ENCODE peak calls at places on chromosome 9, in nine cellular contexts. H, V, O, R, Q, D, A, Z and I are unnamed samples.

GRCh38 chr9:91421022-91421765 is 2.4 kb downstream of the NFIL3 start:
- DNase-seq in A (peak), H (peak), D (peak), Q (no peak), O (peak), Z (no peak), V (peak), R (no peak), I (peak)

GRCh38 chr9:97553141-97553540 is 51.7 kb downstream of the TMOD1 start:
- DNase-seq in A (no peak), D (no peak), Z (no peak), V (no peak), R (no peak), Q (no peak), O (no peak), H (no peak), I (no peak)

GRCh38 chr9:99057665-99058625 is 47.0 kb upstream of the TGFBR1 start:
- DNase-seq in H (peak), R (peak), V (no peak), Q (peak), Z (no peak), A (peak), D (peak), O (peak), I (peak)

GRCh38 chr9:85858351-85858750 is 82.6 kb upstream of the NAA35 start:
- DNase-seq in R (no peak), Q (no peak), Z (no peak), H (no peak), A (no peak), D (no peak), O (no peak), V (no peak), I (no peak)

GRCh38 chr9:109179801-109180523 is 12.9 kb upstream of the FRRS1L start:
- DNase-seq in O (no peak), H (no peak), A (no peak), R (no peak), D (no peak), V (no peak), Q (no peak), Z (no peak), I (no peak)

GRCh38 chr9:117958726-117959125 is 254.5 kb downstream of the TLR4 start:
- DNase-seq in A (no peak), D (peak), Z (no peak), V (no peak), H (no peak), O (no peak), Q (no peak), R (no peak), I (no peak)

GRCh38 chr9:92292338-92293074 is 991 bp downstream of the IARS1 start:
- DNase-seq in D (no peak), Z (no peak), Q (peak), H (peak), V (no peak), R (no peak), A (no peak), O (no peak), I (no peak)

GRCh38 chr9:136210276-136210675 is 5.3 kb upstream of the LHX3 start:
- DNase-seq in H (no peak), D (no peak), V (no peak), A (no peak), Q (no peak), Z (no peak), R (no peak), O (no peak), I (no peak)

GRCh38 chr9:93196095-93197055 is 12.4 kb downstream of the WNK2 start:
- DNase-seq in V (no peak), Q (no peak), D (no peak), O (no peak), R (no peak), H (no peak), A (no peak), Z (no peak), I (no peak)

GRCh38 chr9:87714819-87715218 is 11.1 kb upstream of the CTSL start:
- DNase-seq in A (no peak), Q (peak), D (peak), Z (no peak), O (no peak), R (no peak), H (peak), V (no peak), I (peak)

GRCh38 chr9:19154135-19154612 is 26.9 kb upstream of the PLIN2 start:
- DNase-seq in O (no peak), Q (peak), R (no peak), A (peak), H (peak), V (no peak), D (peak), Z (no peak), I (peak)

GRCh38 chr9:108033976-108034964 is 544.7 kb upstream of the KLF4 start:
- DNase-seq in A (no peak), H (peak), D (peak), Q (no peak), R (no peak), O (no peak), Z (no peak), V (no peak), I (no peak)

GRCh38 chr9:94269264-94269663 is 10.2 kb downstream of the ZNF169 start:
- DNase-seq in V (no peak), O (no peak), H (no peak), D (no peak), A (no peak), R (no peak), Q (no peak), Z (no peak), I (no peak)

GRCh38 chr9:34403554-34404380 is 27.1 kb upstream of the MYORG start:
- DNase-seq in D (peak), H (peak), Q (peak), R (peak), O (peak), V (peak), Z (peak), A (peak), I (peak)

GRCh38 chr9:127612993-127613954 is 1.2 kb downstream of the STXBP1 start:
- DNase-seq in A (peak), D (peak), V (peak), O (peak), Q (peak), R (peak), Z (peak), H (peak), I (peak)

GRCh38 chr9:78292716-78293497 is 4.0 kb upstream of the PSAT1 start:
- DNase-seq in D (no peak), Z (no peak), V (no peak), O (no peak), R (no peak), H (no peak), Q (no peak), A (peak), I (no peak)

GRCh38 chr9:15401266-15401665 is 21.4 kb upstream of the SNAPC3 start:
- DNase-seq in A (no peak), V (no peak), H (peak), R (no peak), D (peak), Z (no peak), O (no peak), Q (peak), I (no peak)

GRCh38 chr9:16136961-16137360 is 584.1 kb downstream of the CCDC171 start:
- DNase-seq in Z (no peak), O (no peak), R (no peak), V (no peak), A (no peak), Q (peak), H (peak), D (no peak), I (no peak)

GRCh38 chr9:30758726-30759446 is 1625.6 kb upstream of the ACO1 start:
- DNase-seq in Q (no peak), V (no peak), H (no peak), A (no peak), R (no peak), D (no peak), Z (no peak), O (no peak), I (no peak)

GRCh38 chr9:23554691-23555090 is 271.3 kb downstream of the ELAVL2 start:
- DNase-seq in O (no peak), Q (no peak), Z (no peak), D (no peak), R (no peak), A (no peak), H (no peak), V (no peak), I (no peak)

GRCh38 chr9:98974994-98975712 is 31.4 kb downstream of the COL15A1 start:
- DNase-seq in Q (peak), R (peak), Z (peak), H (peak), A (peak), V (peak), D (peak), O (peak), I (peak)

GRCh38 chr9:127844821-127845359 is 9.6 kb downstream of the ENG start:
- DNase-seq in Z (no peak), D (no peak), V (peak), Q (no peak), H (peak), R (no peak), O (no peak), A (no peak), I (peak)

GRCh38 chr9:99020786-99021436 is 77.2 kb downstream of the COL15A1 start:
- DNase-seq in D (no peak), Z (no peak), R (no peak), O (no peak), V (no peak), A (no peak), H (no peak), Q (no peak), I (no peak)

GRCh38 chr9:23825700-23826099 is 340 bp downstream of the ELAVL2 start:
- DNase-seq in V (no peak), D (peak), Z (no peak), A (no peak), R (no peak), O (no peak), H (peak), Q (peak), I (no peak)

GRCh38 chr9:4301302-4301701 is 1.4 kb upstream of the GLIS3 start:
- DNase-seq in V (no peak), Q (peak), H (peak), A (no peak), D (peak), R (no peak), O (no peak), Z (no peak), I (peak)

GRCh38 chr9:136059851-136060670 is 35.0 kb downstream of the NACC2 start:
- DNase-seq in O (no peak), D (peak), R (no peak), H (peak), V (no peak), A (no peak), Q (peak), Z (no peak), I (peak)

GRCh38 chr9:134026981-134027380 is 1.7 kb downstream of the BRD3OS start:
- DNase-seq in V (no peak), R (no peak), Z (no peak), A (no peak), D (no peak), H (no peak), Q (no peak), O (no peak), I (no peak)

GRCh38 chr9:92094655-92095054 is 20.6 kb downstream of the SPTLC1 start:
- DNase-seq in Q (no peak), Z (no peak), R (peak), A (peak), D (peak), O (peak), H (peak), V (no peak), I (peak)